ENCODE peak calls at places on chromosome 4, in five cellular contexts. One of them, this sample, is unnamed.

GRCh38 chr4:176735300-176735699 is 57.4 kb downstream of the VEGFC start:
- DNase-seq in fibroblast of lung: peak
- DNase-seq in astrocyte: peak
- DNase-seq in spleen: no peak
- DNase-seq in glutamatergic neuron: no peak
- DNase-seq in this sample: no peak

GRCh38 chr4:128521156-128521555 is 233.5 kb upstream of the PGRMC2 start:
- DNase-seq in spleen: no peak
- DNase-seq in glutamatergic neuron: no peak
- DNase-seq in fibroblast of lung: no peak
- DNase-seq in astrocyte: peak
- DNase-seq in this sample: no peak

GRCh38 chr4:63396269-63396668 is 1013.0 kb downstream of the TECRL start:
- DNase-seq in glutamatergic neuron: no peak
- DNase-seq in astrocyte: no peak
- DNase-seq in spleen: peak
- DNase-seq in fibroblast of lung: no peak
- DNase-seq in this sample: no peak

GRCh38 chr4:74619931-74620702 is 174.2 kb downstream of the BTC start:
- DNase-seq in glutamatergic neuron: no peak
- DNase-seq in astrocyte: peak
- DNase-seq in fibroblast of lung: peak
- DNase-seq in spleen: no peak
- DNase-seq in this sample: no peak

GRCh38 chr4:147940144-147940543 is 208.3 kb downstream of the ARHGAP10 start:
- DNase-seq in fibroblast of lung: no peak
- DNase-seq in glutamatergic neuron: no peak
- DNase-seq in spleen: no peak
- DNase-seq in astrocyte: no peak
- DNase-seq in this sample: no peak

GRCh38 chr4:1767770-1768366 is 25.2 kb upstream of the FGFR3 start:
- DNase-seq in spleen: no peak
- DNase-seq in glutamatergic neuron: peak
- DNase-seq in fibroblast of lung: peak
- DNase-seq in astrocyte: no peak
- DNase-seq in this sample: no peak

GRCh38 chr4:138650917-138651564 is 364.5 kb upstream of the NOCT start:
- DNase-seq in astrocyte: peak
- DNase-seq in spleen: no peak
- DNase-seq in fibroblast of lung: peak
- DNase-seq in glutamatergic neuron: no peak
- DNase-seq in this sample: no peak

GRCh38 chr4:87848622-87849351 is 16.0 kb downstream of the MEPE start:
- DNase-seq in spleen: no peak
- DNase-seq in glutamatergic neuron: peak
- DNase-seq in astrocyte: peak
- DNase-seq in fibroblast of lung: peak
- DNase-seq in this sample: peak

GRCh38 chr4:15765910-15766703 is 12.0 kb upstream of the CD38 start:
- DNase-seq in fibroblast of lung: no peak
- DNase-seq in spleen: no peak
- DNase-seq in glutamatergic neuron: no peak
- DNase-seq in astrocyte: no peak
- DNase-seq in this sample: no peak

GRCh38 chr4:84470204-84470785 is 28.8 kb downstream of the NKX6-1 start:
- DNase-seq in glutamatergic neuron: no peak
- DNase-seq in astrocyte: no peak
- DNase-seq in fibroblast of lung: no peak
- DNase-seq in spleen: no peak
- DNase-seq in this sample: no peak

GRCh38 chr4:97493815-97494518 is 649.3 kb downstream of the STPG2 start:
- DNase-seq in spleen: no peak
- DNase-seq in fibroblast of lung: no peak
- DNase-seq in glutamatergic neuron: no peak
- DNase-seq in astrocyte: peak
- DNase-seq in this sample: no peak

GRCh38 chr4:3437582-3437936 is 4.2 kb upstream of the HGFAC start:
- DNase-seq in glutamatergic neuron: peak
- DNase-seq in astrocyte: no peak
- DNase-seq in fibroblast of lung: no peak
- DNase-seq in spleen: no peak
- DNase-seq in this sample: no peak

GRCh38 chr4:70688795-70689231 is 481 bp downstream of the UTP3 start:
- DNase-seq in spleen: peak
- DNase-seq in astrocyte: no peak
- DNase-seq in fibroblast of lung: no peak
- DNase-seq in glutamatergic neuron: no peak
- DNase-seq in this sample: no peak

GRCh38 chr4:17708992-17709759 is 72.2 kb downstream of the FAM184B start:
- DNase-seq in spleen: no peak
- DNase-seq in glutamatergic neuron: no peak
- DNase-seq in fibroblast of lung: no peak
- DNase-seq in astrocyte: no peak
- DNase-seq in this sample: no peak

GRCh38 chr4:139170932-139171331 is 6.1 kb downstream of the ELF2 start:
- DNase-seq in astrocyte: no peak
- DNase-seq in fibroblast of lung: no peak
- DNase-seq in spleen: no peak
- DNase-seq in glutamatergic neuron: no peak
- DNase-seq in this sample: no peak

GRCh38 chr4:52750819-52751348 is 341 bp downstream of the ERVMER34-1 start:
- DNase-seq in glutamatergic neuron: no peak
- DNase-seq in fibroblast of lung: peak
- DNase-seq in astrocyte: no peak
- DNase-seq in spleen: peak
- DNase-seq in this sample: peak

GRCh38 chr4:25948051-25948450 is 34.0 kb downstream of the SMIM20 start:
- DNase-seq in spleen: no peak
- DNase-seq in glutamatergic neuron: no peak
- DNase-seq in fibroblast of lung: no peak
- DNase-seq in astrocyte: no peak
- DNase-seq in this sample: no peak

GRCh38 chr4:22500128-22500611 is 15.7 kb downstream of the ADGRA3 start:
- DNase-seq in fibroblast of lung: no peak
- DNase-seq in spleen: no peak
- DNase-seq in astrocyte: no peak
- DNase-seq in glutamatergic neuron: no peak
- DNase-seq in this sample: peak

GRCh38 chr4:119039779-119040178 is 95.9 kb upstream of the MYOZ2 start:
- DNase-seq in fibroblast of lung: no peak
- DNase-seq in spleen: no peak
- DNase-seq in astrocyte: no peak
- DNase-seq in glutamatergic neuron: peak
- DNase-seq in this sample: no peak

GRCh38 chr4:28921886-28922285 is 1798.3 kb upstream of the PCDH7 start:
- DNase-seq in astrocyte: peak
- DNase-seq in glutamatergic neuron: no peak
- DNase-seq in fibroblast of lung: no peak
- DNase-seq in spleen: no peak
- DNase-seq in this sample: no peak

GRCh38 chr4:26288308-26288982 is 32.4 kb upstream of the RBPJ start:
- DNase-seq in astrocyte: peak
- DNase-seq in spleen: no peak
- DNase-seq in glutamatergic neuron: no peak
- DNase-seq in fibroblast of lung: peak
- DNase-seq in this sample: no peak

GRCh38 chr4:8706221-8707044 is 113.9 kb downstream of the CPZ start:
- DNase-seq in fibroblast of lung: no peak
- DNase-seq in astrocyte: no peak
- DNase-seq in spleen: peak
- DNase-seq in glutamatergic neuron: no peak
- DNase-seq in this sample: no peak

GRCh38 chr4:76979236-76979635 is 29.7 kb downstream of the SEPTIN11 start:
- DNase-seq in glutamatergic neuron: no peak
- DNase-seq in astrocyte: no peak
- DNase-seq in fibroblast of lung: no peak
- DNase-seq in spleen: no peak
- DNase-seq in this sample: no peak

GRCh38 chr4:151744614-151745013 is 16.2 kb downstream of the GATB start:
- DNase-seq in fibroblast of lung: peak
- DNase-seq in astrocyte: peak
- DNase-seq in spleen: no peak
- DNase-seq in glutamatergic neuron: no peak
- DNase-seq in this sample: no peak

GRCh38 chr4:81796790-81797528 is 325.3 kb upstream of the RASGEF1B start:
- DNase-seq in spleen: no peak
- DNase-seq in astrocyte: no peak
- DNase-seq in glutamatergic neuron: no peak
- DNase-seq in fibroblast of lung: no peak
- DNase-seq in this sample: no peak